ENCODE peak calls at places on chromosomes 4 and X, in nine cellular contexts. S is cardiac muscle cell; Q is posterior cingulate gyrus; I is ureter; L is NCI-H1417 treated with DMSO at 0.1 percent for 48 hours; W is CD8-positive, alpha-beta memory T cell; P is left ventricle myocardium inferior; J is body of pancreas; F is mucosa of descending colon. T is an unnamed sample.

GRCh38 chr4:183424109-183424751 is 20.2 kb upstream of the CDKN2AIP start:
- DNase-seq in W (no peak), J (peak), I (no peak), P (no peak), Q (no peak), L (no peak), F (peak), S (no peak), T (no peak)

GRCh38 chrX:150182176-150182575 is 180.9 kb upstream of the MAMLD1 start:
- DNase-seq in P (no peak), F (no peak), I (peak), Q (no peak), S (no peak), L (no peak), W (no peak), J (no peak), T (no peak)

GRCh38 chrX:63889001-63889400 is 104.0 kb upstream of the ARHGEF9 start:
- DNase-seq in L (no peak), J (no peak), S (no peak), Q (no peak), W (no peak), F (no peak), P (no peak), I (no peak), T (no peak)

GRCh38 chrX:1341531-1342179 is 5.1 kb downstream of the IL3RA start:
- DNase-seq in J (no peak), W (no peak), Q (no peak), S (no peak), F (peak), P (no peak), L (no peak), I (no peak), T (no peak)

GRCh38 chrX:108167211-108167872 is 75.8 kb downstream of the ATG4A start:
- DNase-seq in W (no peak), P (no peak), L (no peak), F (no peak), I (no peak), J (no peak), S (no peak), Q (no peak), T (no peak)

GRCh38 chr4:139472761-139473335 is 18.9 kb downstream of the RAB33B start:
- DNase-seq in S (no peak), W (no peak), J (no peak), Q (no peak), I (no peak), P (no peak), F (no peak), L (no peak), T (no peak)

GRCh38 chr4:96356591-96357360 is 516.9 kb downstream of the PDHA2 start:
- DNase-seq in L (no peak), W (no peak), J (no peak), F (no peak), I (no peak), S (no peak), P (no peak), Q (no peak), T (no peak)

GRCh38 chrX:23503835-23504539 is 163.3 kb upstream of the PRDX4 start:
- DNase-seq in I (peak), W (no peak), J (peak), L (peak), Q (peak), F (peak), S (peak), P (peak), T (peak)

GRCh38 chr4:90142091-90142490 is 14.9 kb downstream of the CCSER1 start:
- DNase-seq in F (no peak), I (no peak), J (no peak), L (no peak), W (no peak), S (no peak), Q (no peak), P (no peak), T (peak)

T was measured in hepatocyte.